ENCODE peak calls at places on chromosome 9, in six cellular contexts. U is progenitor cell of endocrine pancreas, H is fibroblast of pulmonary artery, M is HEK293T, R is NCI-H1092 treated with DMSO at 0.1 percent for 48 hours, P is left cardiac atrium. N is an unnamed sample.

GRCh38 chr9:92639124-92639523 is 30.8 kb downstream of the IPPK start:
- DNase-seq in R (no peak), M (no peak), P (no peak), U (no peak), H (no peak), N (no peak)

GRCh38 chr9:94802795-94803194 is 76.3 kb downstream of the AOPEP start:
- DNase-seq in P (no peak), U (no peak), H (no peak), R (no peak), M (no peak), N (no peak)

GRCh38 chr9:14868772-14869583 is 41.2 kb downstream of the FREM1 start:
- DNase-seq in R (no peak), M (peak; percentile 17), U (no peak), H (no peak), P (no peak), N (no peak)

GRCh38 chr9:79663878-79664277 is 92.1 kb downstream of the TLE4 start:
- DNase-seq in H (no peak), R (peak; percentile 16), P (no peak), M (peak; percentile 92), U (no peak), N (peak; percentile 22)

GRCh38 chr9:306907-307306 is 92.2 kb downstream of the DOCK8 start:
- DNase-seq in M (no peak), H (no peak), R (no peak), U (no peak), P (no peak), N (no peak)

GRCh38 chr9:130444565-130445221 is at the start of gene ASS1:
- DNase-seq in U (peak; percentile 39), M (peak; percentile 70), P (peak; percentile 82), H (peak; percentile 35), R (peak; percentile 20), N (peak; percentile 88)

GRCh38 chr9:5869315-5870019 is 21.2 kb upstream of the MLANA start:
- DNase-seq in R (no peak), M (peak; percentile 33), P (no peak), U (no peak), H (no peak), N (no peak)

GRCh38 chr9:2367970-2368369 is 253.6 kb upstream of the VLDLR start:
- DNase-seq in M (peak; percentile 9), U (no peak), P (no peak), H (no peak), R (no peak), N (no peak)

GRCh38 chr9:108645520-108645919 is 210.3 kb downstream of the ACTL7B start:
- DNase-seq in M (no peak), H (no peak), P (no peak), U (no peak), R (no peak), N (peak; percentile 30)

GRCh38 chr9:69946800-69947437 is 96.7 kb upstream of the MAMDC2 start:
- DNase-seq in P (no peak), U (no peak), R (no peak), H (peak; percentile 91), M (no peak), N (no peak)

GRCh38 chr9:113715086-113715485 is 161.0 kb upstream of the ZNF618 start:
- DNase-seq in M (no peak), U (no peak), R (no peak), P (no peak), H (no peak), N (no peak)

GRCh38 chr9:98798254-98798653 is 1.9 kb upstream of the ANKS6 start:
- DNase-seq in U (no peak), M (no peak), H (no peak), R (no peak), P (no peak), N (no peak)

GRCh38 chr9:36208521-36209253 is 18.0 kb downstream of the CLTA start:
- DNase-seq in P (no peak), M (no peak), H (no peak), R (no peak), U (no peak), N (no peak)

GRCh38 chr9:136947955-136948510 is 3.0 kb downstream of the C8G start:
- DNase-seq in U (no peak), M (no peak), H (peak; percentile 33), P (peak; percentile 72), R (peak; percentile 30), N (peak; percentile 85)

GRCh38 chr9:73871636-73872035 is 625.5 kb upstream of the RORB start:
- DNase-seq in H (no peak), M (no peak), U (no peak), R (no peak), P (no peak), N (no peak)

GRCh38 chr9:103183569-103184191 is 188.5 kb downstream of the CYLC2 start:
- DNase-seq in R (peak; percentile 58), U (no peak), P (no peak), M (no peak), H (no peak), N (peak; percentile 34)

GRCh38 chr9:14279671-14280070 is 34.3 kb downstream of the NFIB start:
- DNase-seq in U (no peak), M (no peak), R (no peak), P (no peak), H (no peak), N (no peak)

GRCh38 chr9:127473501-127473900 is 22.2 kb downstream of the LRSAM1 start:
- DNase-seq in M (no peak), H (no peak), P (no peak), U (no peak), R (no peak), N (no peak)

N was measured in left ventricle myocardium superior.